ENCODE peak calls at places on chromosomes 6 and 20, in four cellular contexts. G is K562, T is HEK293T, K is HepG2. L is an unnamed sample.

GRCh38 chr6:20978176-20978614 is 443.9 kb downstream of the CDKAL1 start:
- DNase-seq in G (no peak), K (no peak), T (no peak), L (peak; percentile 25)

GRCh38 chr6:119566546-119567263 is 217.1 kb upstream of the MAN1A1 start:
- DNase-seq in T (no peak), G (no peak), K (no peak), L (no peak)

GRCh38 chr6:6746334-6746969 is 157.9 kb downstream of the LY86 start:
- DNase-seq in K (no peak), G (no peak), T (no peak), L (no peak)

GRCh38 chr6:158909938-158910337 is 90.1 kb downstream of the RSPH3 start:
- DNase-seq in G (no peak), T (no peak), K (no peak), L (no peak)

GRCh38 chr6:82680192-82680591 is 316.6 kb downstream of the TPBG start:
- DNase-seq in G (no peak), K (no peak), T (no peak), L (no peak)

GRCh38 chr6:110944681-110945151 is 13.8 kb upstream of the GTF3C6 start:
- DNase-seq in T (no peak), G (peak; percentile 26), K (peak; percentile 9), L (peak; percentile 94)

GRCh38 chr6:121607716-121608115 is 172.3 kb downstream of the GJA1 start:
- DNase-seq in K (no peak), T (no peak), G (no peak), L (no peak)

GRCh38 chr20:5133998-5134397 is 7.2 kb downstream of the CDS2 start:
- DNase-seq in K (no peak), T (no peak), G (no peak), L (no peak)

GRCh38 chr6:164085552-164086325 is 671.2 kb downstream of the QKI start:
- DNase-seq in K (no peak), T (no peak), G (no peak), L (no peak)

GRCh38 chr20:59525500-59526241 is 78.7 kb upstream of the PHACTR3 start:
- DNase-seq in T (peak; percentile 78), G (peak; percentile 49), K (peak; percentile 59), L (no peak)

GRCh38 chr20:50335866-50336265 is 145.2 kb downstream of the CEBPB start:
- DNase-seq in K (no peak), G (no peak), T (no peak), L (no peak)

GRCh38 chr6:37182736-37183590 is 13.0 kb downstream of the PIM1 start:
- DNase-seq in T (no peak), G (peak; percentile 65), K (no peak), L (peak; percentile 32)

GRCh38 chr20:11891081-11891826 is 26.4 kb upstream of the BTBD3 start:
- DNase-seq in G (peak; percentile 54), T (no peak), K (peak; percentile 80), L (no peak)

GRCh38 chr6:118712955-118713354 is 61.6 kb upstream of the CEP85L start:
- DNase-seq in K (no peak), T (no peak), G (no peak), L (no peak)

GRCh38 chr6:68533339-68533795 is 101.7 kb upstream of the ADGRB3 start:
- DNase-seq in T (no peak), K (no peak), G (no peak), L (no peak)

GRCh38 chr6:87155920-87156600 is 695 bp downstream of the ZNF292 start:
- DNase-seq in K (peak; percentile 39), G (peak; percentile 61), T (peak; percentile 53), L (no peak)

GRCh38 chr6:116447496-116448011 is 13.6 kb upstream of the CALHM6 start:
- DNase-seq in T (no peak), K (no peak), G (no peak), L (no peak)

GRCh38 chr6:31658158-31658688 is 2.4 kb downstream of the C6orf47 start:
- DNase-seq in T (no peak), K (no peak), G (no peak), L (no peak)

GRCh38 chr6:144415835-144416237 is 130.7 kb downstream of the UTRN start:
- DNase-seq in K (no peak), T (no peak), G (no peak), L (no peak)

GRCh38 chr6:117346142-117346930 is 79.4 kb downstream of the ROS1 start:
- DNase-seq in K (peak; percentile 23), T (no peak), G (no peak), L (no peak)

GRCh38 chr20:2740702-2741101 is 48.1 kb downstream of the EBF4 start:
- DNase-seq in G (no peak), K (no peak), T (no peak), L (no peak)

GRCh38 chr6:121437861-121438651 is 2.6 kb downstream of the GJA1 start:
- DNase-seq in K (no peak), G (no peak), T (no peak), L (no peak)

GRCh38 chr6:16045238-16045637 is 83.6 kb upstream of the MYLIP start:
- DNase-seq in T (no peak), G (no peak), K (no peak), L (no peak)

GRCh38 chr6:137661601-137662000 is 167.4 kb upstream of the OLIG3 start:
- DNase-seq in G (peak; percentile 18), K (peak; percentile 48), T (no peak), L (no peak)

GRCh38 chr20:4613718-4614620 is 107.7 kb upstream of the PRND start:
- DNase-seq in T (no peak), G (peak; percentile 25), K (peak; percentile 66), L (peak; percentile 38)

DNA sequence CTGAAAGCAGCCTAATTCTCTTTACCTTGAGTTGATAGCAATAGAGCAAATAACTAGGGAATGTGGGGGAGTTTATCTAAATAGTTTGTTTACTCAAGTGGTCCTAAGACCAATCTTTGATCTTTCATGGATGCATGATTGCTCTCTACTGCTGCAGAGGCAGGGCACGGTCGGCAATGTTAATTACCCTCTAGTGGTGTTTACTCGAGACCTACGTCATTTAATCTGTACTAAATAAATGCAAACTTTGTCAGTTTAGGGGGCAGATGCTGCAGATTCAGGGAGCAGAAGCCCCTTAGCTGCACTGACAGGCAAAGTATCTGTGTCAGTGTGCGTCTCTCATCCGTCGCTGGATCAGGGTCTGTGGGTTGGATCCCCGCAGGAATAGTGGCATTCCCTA is 6.9 kb downstream of the RTN4IP1 start:
- DNase-seq in K (peak; percentile 90), T (no peak), G (no peak), L (no peak)
- TF ChIP-seq TARDBP in K (no peak), T (no peak), G (no peak), L (no peak)

GRCh38 chr20:38889792-38890496 is 36.3 kb upstream of the FAM83D start:
- DNase-seq in T (no peak), G (peak; percentile 26), K (no peak), L (no peak)
- TF ChIP-seq TARDBP in T (no peak), G (no peak), K (no peak), L (no peak)

GRCh38 chr20:25989196-25989595 is 292.5 kb upstream of the ZNF337 start:
- DNase-seq in T (no peak), G (no peak), K (no peak), L (no peak)

GRCh38 chr20:25987073-25987927 is 290.6 kb upstream of the ZNF337 start:
- DNase-seq in T (no peak), K (no peak), G (peak; percentile 14), L (no peak)

GRCh38 chr20:25985597-25985996 is 288.9 kb upstream of the ZNF337 start:
- DNase-seq in T (no peak), K (no peak), G (no peak), L (no peak)

DNA sequence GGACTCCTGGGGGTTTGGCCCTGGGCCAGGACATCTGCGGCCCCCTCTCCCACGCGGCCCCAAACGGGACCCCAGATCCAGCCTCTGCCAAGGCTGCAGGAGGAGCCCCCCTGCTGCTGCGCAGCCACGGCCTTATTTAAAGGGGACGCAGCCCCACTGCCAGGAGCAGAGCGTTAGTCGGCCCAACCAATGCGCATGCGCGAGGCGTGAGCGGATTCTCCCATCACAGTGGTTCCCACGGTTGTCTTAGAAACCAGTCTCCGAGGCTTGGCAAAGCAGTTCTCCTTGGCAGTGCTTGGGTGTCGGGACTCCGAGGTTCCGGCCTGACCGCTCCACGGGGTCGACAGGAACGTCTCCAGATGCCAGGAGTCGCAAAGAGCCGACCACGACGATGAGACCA is 288.3 kb upstream of the ZNF337 start:
- DNase-seq in G (peak; percentile 10), K (no peak), T (no peak), L (no peak)
- TF ChIP-seq TARDBP in G (no peak), K (no peak), T (no peak), L (no peak)

GRCh38 chr20:58271596-58272460 is 37.7 kb upstream of the RAB22A start:
- DNase-seq in G (no peak), K (no peak), T (no peak), L (no peak)
- TF ChIP-seq TARDBP in G (no peak), K (no peak), T (no peak), L (no peak)

DNA sequence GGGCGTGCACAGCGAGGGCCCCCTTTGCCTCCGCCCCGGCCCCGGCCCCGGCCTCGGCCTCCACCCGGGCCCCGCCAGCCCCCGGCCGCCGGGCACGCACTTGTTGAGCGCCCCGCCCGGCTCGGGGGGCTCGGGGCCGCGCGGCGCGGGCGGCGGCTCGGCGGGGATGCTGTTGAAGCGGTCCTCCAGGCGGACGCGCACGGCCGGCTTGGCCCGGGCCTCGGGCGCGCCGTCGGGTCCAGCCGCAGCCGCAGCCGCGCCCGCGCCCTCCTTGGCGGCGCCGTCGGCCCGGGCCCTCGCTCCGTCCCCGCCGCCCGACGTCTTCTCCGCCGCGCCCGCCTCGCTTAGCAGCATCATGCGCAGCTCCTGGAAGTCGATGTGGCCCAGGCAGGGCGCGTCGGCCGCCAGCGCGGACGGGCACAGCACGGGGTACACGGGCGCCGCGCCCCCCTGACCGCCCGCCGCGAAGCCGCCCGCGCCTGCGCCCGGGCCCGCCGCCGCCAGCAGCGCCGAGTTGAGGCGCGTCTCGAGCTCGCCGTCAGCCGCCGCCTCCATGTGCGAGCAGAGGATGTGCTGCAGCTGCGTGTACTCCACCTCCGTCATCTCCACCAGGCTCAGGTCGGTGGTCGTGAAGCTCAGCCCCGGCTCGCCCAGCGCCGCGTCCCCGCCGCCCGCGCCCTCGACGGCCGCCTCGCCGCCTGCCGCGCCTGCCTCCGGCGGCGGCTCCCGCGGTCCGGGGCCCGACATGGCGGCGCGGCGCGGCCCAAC is 514 bp downstream of the TCFL5 start:
- DNase-seq in G (peak; percentile 63), T (peak; percentile 43), K (no peak), L (no peak)
- TF ChIP-seq TARDBP in G (no peak), T (no peak), K (no peak), L (no peak)

DNA sequence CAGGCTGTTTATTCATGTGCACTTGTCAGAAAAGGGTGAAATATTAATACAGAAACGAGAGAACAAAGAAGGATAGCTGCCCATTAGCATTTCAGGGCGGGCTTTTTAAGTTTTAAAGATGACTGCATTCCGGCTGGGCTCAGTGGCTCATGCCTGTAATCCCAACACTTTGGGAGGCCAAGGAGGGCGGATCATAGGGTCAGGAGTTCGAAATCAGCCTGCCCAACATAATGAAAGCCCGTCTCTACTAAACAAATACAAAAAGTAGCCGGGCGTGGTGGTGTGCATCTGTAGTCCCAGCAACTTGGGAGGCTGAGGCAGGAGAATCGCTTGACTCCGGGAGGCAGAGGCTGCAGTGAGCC is 130.5 kb downstream of the HFE start:
- DNase-seq in T (no peak), G (no peak), K (no peak), L (no peak)
- TF ChIP-seq TARDBP in T (no peak), G (no peak), K (no peak), L (no peak)

L was measured in GM12878.